ENCODE peak calls at places on chromosomes 1 and 21, in six cellular contexts. G is PC-3, T is astrocyte, S is GM23248, Z is fibroblast of lung, H is GM12878. I is an unnamed sample.

GRCh38 chr1:3081171-3081683 is 12.2 kb downstream of the PRDM16 start:
- DNase-seq in G (no peak), H (no peak), T (no peak), Z (no peak), S (no peak), I (no peak)

GRCh38 chr21:45220106-45220505 is 67.6 kb downstream of the POFUT2 start:
- DNase-seq in G (no peak), Z (peak), H (no peak), T (no peak), S (no peak), I (no peak)

GRCh38 chr1:201020040-201020591 is 3.4 kb downstream of the KIF21B start:
- DNase-seq in S (no peak), T (no peak), Z (no peak), G (no peak), H (no peak), I (peak)

GRCh38 chr21:41923641-41924342 is 30.0 kb downstream of the C2CD2 start:
- DNase-seq in G (no peak), T (peak), H (no peak), Z (peak), S (peak), I (no peak)

GRCh38 chr1:177024623-177025022 is 139.9 kb downstream of the ASTN1 start:
- DNase-seq in H (no peak), S (peak), T (no peak), G (no peak), Z (no peak), I (no peak)

GRCh38 chr1:204151562-204152309 is at the start of gene ETNK2:
- DNase-seq in Z (peak), S (peak), T (peak), H (no peak), G (peak), I (peak)

GRCh38 chr1:101742513-101742912 is 254.2 kb downstream of the OLFM3 start:
- DNase-seq in Z (no peak), S (no peak), H (no peak), T (no peak), G (no peak), I (no peak)

GRCh38 chr21:45146301-45146700 is 71.9 kb downstream of the ADARB1 start:
- DNase-seq in S (no peak), Z (no peak), T (no peak), H (no peak), G (no peak), I (no peak)

GRCh38 chr1:223229756-223230155 is 86.7 kb upstream of the TLR5 start:
- DNase-seq in T (no peak), G (peak), Z (no peak), S (no peak), H (no peak), I (no peak)

GRCh38 chr1:169289016-169289415 is 78.6 kb downstream of the NME7 start:
- DNase-seq in G (no peak), T (no peak), Z (no peak), H (no peak), S (no peak), I (no peak)

GRCh38 chr1:157487430-157487829 is 64.9 kb downstream of the FCRL5 start:
- DNase-seq in S (no peak), T (no peak), G (no peak), H (no peak), Z (no peak), I (no peak)

GRCh38 chr21:26070822-26071425 is 99.6 kb downstream of the APP start:
- DNase-seq in H (no peak), T (peak), Z (peak), G (peak), S (peak), I (peak)

GRCh38 chr1:65039066-65039465 is 72.7 kb upstream of the JAK1 start:
- DNase-seq in H (no peak), S (no peak), Z (no peak), G (no peak), T (no peak), I (no peak)

GRCh38 chr1:27656157-27656893 is 15.7 kb downstream of the IFI6 start:
- DNase-seq in S (peak), G (peak), Z (peak), H (no peak), T (peak), I (peak)

GRCh38 chr1:35886606-35887431 is 3.8 kb downstream of the AGO1 start:
- DNase-seq in Z (no peak), G (no peak), S (no peak), H (no peak), T (peak), I (peak)

GRCh38 chr1:243821177-243821680 is 28.8 kb downstream of the AKT3 start:
- DNase-seq in G (no peak), Z (no peak), T (no peak), H (no peak), S (no peak), I (no peak)

GRCh38 chr1:176560681-176561080 is 97.7 kb downstream of the PAPPA2 start:
- DNase-seq in Z (no peak), S (peak), T (peak), G (no peak), H (no peak), I (no peak)

GRCh38 chr1:186680031-186681012 is at the start of gene PTGS2:
- DNase-seq in S (peak), G (peak), T (peak), H (peak), Z (peak), I (peak)

GRCh38 chr21:38699048-38699447 is 106.7 kb upstream of the ETS2 start:
- DNase-seq in S (peak), T (no peak), Z (no peak), G (no peak), H (no peak), I (peak)

GRCh38 chr1:228337031-228337564 is 69.5 kb downstream of the TRIM11 start:
- DNase-seq in G (no peak), Z (no peak), T (no peak), H (no peak), S (no peak), I (no peak)

GRCh38 chr1:201594575-201595245 is 55.8 kb downstream of the NAV1 start:
- DNase-seq in G (no peak), S (peak), Z (no peak), T (no peak), H (no peak), I (peak)

GRCh38 chr21:14874379-14874778 is 190.4 kb downstream of the NRIP1 start:
- DNase-seq in Z (no peak), S (no peak), H (no peak), T (no peak), G (peak), I (no peak)

GRCh38 chr1:145805057-145805456 is 18.8 kb downstream of the RNF115 start:
- DNase-seq in G (no peak), H (no peak), S (peak), Z (peak), T (no peak), I (no peak)

GRCh38 chr1:29121516-29121937 is 2.2 kb downstream of the TMEM200B start:
- DNase-seq in G (no peak), Z (no peak), T (no peak), S (peak), H (no peak), I (no peak)

GRCh38 chr21:26850116-26850643 is 5.0 kb upstream of the ADAMTS1 start:
- DNase-seq in H (peak), G (peak), Z (peak), S (peak), T (peak), I (peak)

GRCh38 chr21:14988760-14989159 is 76.0 kb downstream of the NRIP1 start:
- DNase-seq in S (no peak), T (no peak), G (peak), Z (no peak), H (no peak), I (peak)

GRCh38 chr1:165403835-165404482 is 41.0 kb downstream of the RXRG start:
- DNase-seq in Z (peak), G (peak), T (no peak), S (peak), H (no peak), I (peak)

GRCh38 chr1:8731162-8731561 is 86.3 kb downstream of the RERE start:
- DNase-seq in Z (no peak), G (no peak), T (no peak), S (no peak), H (no peak), I (no peak)

GRCh38 chr1:223834660-223835263 is 11.0 kb downstream of the TP53BP2 start:
- DNase-seq in H (no peak), G (peak), S (peak), Z (peak), T (peak), I (no peak)

GRCh38 chr1:56821462-56821797 is 2.2 kb upstream of the FYB2 start:
- DNase-seq in S (peak), H (no peak), T (peak), G (peak), Z (peak), I (no peak)

GRCh38 chr1:154609398-154610380 is 1.7 kb upstream of the ADAR start:
- DNase-seq in Z (no peak), H (no peak), T (no peak), G (peak), S (peak), I (peak)

GRCh38 chr1:77316006-77316405 is 34.2 kb downstream of the AK5 start:
- DNase-seq in Z (peak), H (no peak), S (peak), T (peak), G (no peak), I (no peak)

GRCh38 chr1:151026460-151026859 is 9.9 kb upstream of the BNIPL start:
- DNase-seq in G (no peak), S (no peak), Z (no peak), H (no peak), T (no peak), I (no peak)

GRCh38 chr1:200653022-200653462 is 16.7 kb downstream of the DDX59 start:
- DNase-seq in S (no peak), Z (no peak), G (no peak), H (no peak), T (peak), I (no peak)

GRCh38 chr1:212205843-212206242 is 79.4 kb upstream of the PPP2R5A start:
- DNase-seq in H (no peak), Z (no peak), S (peak), G (no peak), T (peak), I (no peak)

GRCh38 chr1:26887125-26887524 is 3.0 kb downstream of the GPN2 start:
- DNase-seq in G (peak), H (no peak), Z (peak), S (peak), T (peak), I (peak)

DNA sequence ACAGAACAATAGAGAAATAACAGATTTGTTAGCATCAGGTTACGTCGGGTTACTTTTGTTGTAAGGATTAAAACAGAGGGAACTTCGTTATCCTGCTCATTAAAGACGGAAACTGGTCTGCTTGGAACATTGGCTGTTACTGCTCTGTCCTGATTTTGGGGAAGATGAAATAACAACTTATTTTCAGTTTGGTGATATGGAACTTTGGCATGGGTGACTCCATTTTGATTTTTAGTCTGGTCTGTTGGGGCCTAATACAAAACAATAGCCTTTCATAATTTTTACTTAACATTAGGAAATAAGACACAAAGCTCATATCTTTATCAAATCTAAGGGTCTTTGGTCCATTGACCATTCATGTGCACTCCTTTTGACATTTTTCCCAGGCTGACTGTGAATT is 220.5 kb upstream of the DUSP10 start:
- DNase-seq in Z (no peak), H (no peak), S (no peak), T (no peak), G (no peak), I (no peak)
- H2AFZ ChIP-seq in Z (no peak), H (no peak), S (peak), T (no peak), G (peak), I (no peak)

GRCh38 chr1:39988618-39989343 is 33.8 kb downstream of the MFSD2A start:
- DNase-seq in Z (no peak), G (peak), T (no peak), H (no peak), S (peak), I (no peak)

GRCh38 chr1:39992888-39993287 is 37.9 kb downstream of the MFSD2A start:
- DNase-seq in G (no peak), Z (no peak), T (no peak), S (no peak), H (no peak), I (no peak)

GRCh38 chr1:39992229-39992628 is 37.3 kb downstream of the MFSD2A start:
- DNase-seq in G (no peak), T (peak), Z (no peak), H (no peak), S (peak), I (no peak)

GRCh38 chr1:39987869-39988268 is 32.9 kb downstream of the MFSD2A start:
- DNase-seq in Z (no peak), T (no peak), G (no peak), S (no peak), H (no peak), I (no peak)

GRCh38 chr1:39990428-39990827 is 35.5 kb downstream of the MFSD2A start:
- DNase-seq in H (no peak), G (peak), Z (no peak), S (peak), T (no peak), I (no peak)
- H2AFZ ChIP-seq in H (no peak), G (no peak), Z (no peak), S (no peak), T (no peak), I (peak)

DNA sequence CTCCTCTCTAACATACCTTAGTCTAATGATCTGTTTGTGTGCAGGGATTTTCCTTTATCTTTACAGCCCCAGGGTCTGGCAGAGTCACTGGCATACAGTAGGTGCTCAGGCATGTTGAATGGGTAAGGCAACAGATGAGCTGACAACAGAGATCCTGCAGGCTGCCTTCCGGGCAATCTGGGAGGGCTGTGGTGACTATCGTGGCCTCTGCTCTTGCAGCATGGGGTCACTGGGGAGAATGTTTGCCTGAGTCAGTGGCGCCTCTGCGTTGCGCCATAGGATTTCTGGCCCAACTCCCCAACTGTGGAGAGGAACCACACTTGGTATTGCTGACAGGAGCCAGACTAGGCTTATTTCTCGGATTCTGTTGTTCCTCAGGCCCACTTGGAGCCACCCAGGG is 93.8 kb downstream of the LAMC2 start:
- DNase-seq in H (no peak), G (peak), T (peak), Z (peak), S (peak), I (no peak)
- H2AFZ ChIP-seq in H (no peak), G (no peak), T (peak), Z (no peak), S (no peak), I (no peak)

GRCh38 chr1:89609339-89609725 is 23.6 kb upstream of the LRRC8C start:
- DNase-seq in Z (no peak), H (no peak), S (no peak), T (no peak), G (no peak), I (no peak)

GRCh38 chr1:89610457-89610991 is 22.4 kb upstream of the LRRC8C start:
- DNase-seq in G (no peak), S (no peak), T (no peak), Z (no peak), H (no peak), I (no peak)

GRCh38 chr1:89608627-89609338 is 24.1 kb upstream of the LRRC8C start:
- DNase-seq in T (no peak), G (no peak), Z (no peak), H (no peak), S (no peak), I (no peak)

GRCh38 chr1:89611721-89612120 is 21.2 kb upstream of the LRRC8C start:
- DNase-seq in G (no peak), T (no peak), H (peak), S (no peak), Z (no peak), I (no peak)

DNA sequence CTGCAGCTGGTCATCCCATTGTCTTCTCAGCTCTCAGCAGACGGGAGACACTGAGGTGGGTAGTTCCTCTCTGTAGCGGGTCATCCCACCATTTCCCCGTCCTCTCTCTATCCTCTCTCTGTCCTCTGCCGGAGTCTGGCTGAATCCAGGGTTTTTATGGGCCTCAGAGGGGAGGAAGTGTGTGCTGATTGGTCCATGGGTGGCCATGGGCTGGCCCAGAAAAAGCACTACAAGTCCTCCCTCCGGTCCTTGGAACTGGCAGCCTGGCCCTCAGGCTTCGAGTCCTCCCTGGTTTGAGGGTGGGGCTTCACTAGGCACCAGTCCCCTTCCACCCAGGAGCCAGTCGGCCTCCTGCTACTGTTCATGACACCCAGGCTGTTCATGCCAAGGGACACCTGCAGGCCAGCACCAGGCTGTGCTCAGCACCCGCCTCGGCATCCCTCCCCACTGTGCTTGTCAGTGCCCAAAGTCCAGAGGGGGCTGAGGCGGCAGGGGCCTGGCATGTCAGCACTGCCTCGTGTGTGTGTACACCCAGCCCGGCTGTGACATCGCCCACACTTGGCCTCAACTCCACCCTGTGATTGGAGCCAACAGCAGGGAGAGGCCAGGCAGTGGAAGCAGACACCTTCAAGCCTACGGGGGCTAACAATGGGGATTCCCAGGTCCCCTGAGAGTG is 23.0 kb upstream of the LRRC8C start:
- DNase-seq in Z (no peak), G (no peak), H (no peak), S (no peak), T (no peak), I (no peak)
- H2AFZ ChIP-seq in Z (no peak), G (no peak), H (no peak), S (no peak), T (no peak), I (no peak)

DNA sequence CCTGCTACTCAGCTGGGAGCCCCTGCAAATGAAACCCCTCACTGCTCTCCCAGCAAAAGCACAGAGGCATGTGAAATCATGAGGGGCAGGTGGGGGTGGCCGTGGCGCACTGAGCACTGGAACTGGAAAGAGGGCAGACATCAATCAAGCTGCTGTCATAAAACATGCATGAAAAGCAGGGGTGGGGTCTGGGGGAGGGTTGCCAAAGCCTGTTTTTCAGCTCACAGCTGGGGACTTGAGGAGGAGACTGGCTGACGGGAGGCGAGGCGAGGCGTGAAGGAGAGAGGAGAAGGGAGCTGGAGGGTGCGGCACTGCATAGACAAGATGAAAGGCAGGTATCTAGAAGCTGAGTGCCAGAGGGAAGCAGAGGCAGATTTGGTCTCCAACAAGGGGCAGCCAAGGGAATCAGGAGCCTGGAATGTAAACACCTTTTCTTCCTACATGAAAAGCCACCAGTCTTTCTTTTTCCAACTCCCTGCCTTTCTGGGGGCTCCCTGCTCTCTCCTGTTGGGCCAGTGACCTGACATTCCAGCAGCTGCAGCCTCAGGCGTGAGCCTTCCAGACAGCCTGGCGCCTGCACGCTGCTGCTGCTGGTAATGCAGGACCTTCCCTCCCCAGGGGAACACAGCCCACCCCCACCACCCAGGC is 87.0 kb downstream of the NMNAT2 start:
- DNase-seq in Z (no peak), H (no peak), T (no peak), S (peak), G (no peak), I (peak)
- H2AFZ ChIP-seq in Z (no peak), H (no peak), T (peak), S (no peak), G (no peak), I (peak)

DNA sequence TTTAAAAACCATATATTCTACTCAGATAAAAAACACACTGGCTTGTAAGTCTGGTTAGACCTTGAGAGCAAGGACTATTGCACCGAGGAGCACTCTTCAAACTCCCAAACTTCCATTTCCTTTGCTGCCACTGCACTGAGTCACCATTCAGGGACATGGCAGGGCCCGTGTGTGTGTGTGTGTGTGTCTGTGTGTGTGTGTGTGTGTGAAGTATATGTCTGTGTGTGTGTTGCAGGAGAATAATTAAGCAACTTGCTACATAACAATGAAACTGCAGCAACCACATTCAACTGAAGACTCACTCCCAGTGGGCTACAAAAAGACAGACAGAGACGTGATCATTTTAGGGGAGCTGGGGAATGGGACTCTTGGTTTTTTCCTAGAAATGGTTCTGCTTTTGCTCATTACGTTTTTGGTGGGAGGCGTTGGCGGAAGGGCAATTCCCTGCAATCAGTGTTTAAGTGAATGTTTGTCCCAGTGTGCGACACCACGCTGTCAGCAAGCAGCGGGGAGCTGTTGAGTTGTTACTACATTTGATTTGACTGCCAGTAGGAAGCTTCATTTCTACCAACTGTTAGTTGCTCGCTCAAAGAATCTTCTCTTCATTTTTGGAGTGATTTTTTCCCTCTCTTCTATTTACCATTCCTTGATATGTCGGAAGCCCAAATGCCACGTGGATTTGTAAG is 36.2 kb downstream of the ESRRG start:
- DNase-seq in H (no peak), T (peak), Z (peak), S (no peak), G (peak), I (peak)
- H2AFZ ChIP-seq in H (no peak), T (no peak), Z (no peak), S (no peak), G (no peak), I (peak)

GRCh38 chr1:41045740-41046139 is 24.2 kb upstream of the SLFNL1 start:
- DNase-seq in G (peak), Z (peak), H (no peak), T (peak), S (peak), I (no peak)
- H2AFZ ChIP-seq in G (no peak), Z (no peak), H (no peak), T (peak), S (no peak), I (no peak)

I was measured in neural progenitor cell.